ENCODE peak calls at places on chromosomes 16 and 17, in six cellular contexts. Z, W, H, C, F and P are unnamed samples.

GRCh38 chr17:68627956-68628355 is 26.8 kb upstream of the FAM20A start:
- DNase-seq in Z (no peak), W (no peak), H (no peak), C (peak; percentile 15), F (no peak), P (no peak)

GRCh38 chr17:14688134-14688533 is 387.3 kb downstream of the HS3ST3B1 start:
- DNase-seq in W (no peak), F (no peak), C (no peak), Z (no peak), H (no peak), P (no peak)

GRCh38 chr17:33575046-33575445 is 282.0 kb upstream of the ASIC2 start:
- DNase-seq in F (no peak), W (no peak), H (no peak), C (no peak), Z (no peak), P (no peak)

GRCh38 chr17:79469646-79470045 is 141.2 kb downstream of the RBFOX3 start:
- DNase-seq in W (no peak), Z (no peak), H (no peak), C (no peak), F (no peak), P (no peak)

GRCh38 chr17:58757162-58757613 is 1.5 kb downstream of the PPM1E start:
- DNase-seq in Z (no peak), W (peak; percentile 10), H (no peak), C (no peak), F (no peak), P (no peak)

GRCh38 chr16:85757341-85757822 is 6.5 kb upstream of the C16orf74 start:
- DNase-seq in F (no peak), H (no peak), C (peak; percentile 80), Z (no peak), W (no peak), P (no peak)

GRCh38 chr16:74623214-74623842 is 16.4 kb upstream of the GLG1 start:
- DNase-seq in F (no peak), Z (no peak), C (peak; percentile 11), W (peak; percentile 2), H (peak; percentile 75), P (peak; percentile 72)

GRCh38 chr17:72510454-72511016 is 389.7 kb downstream of the SOX9 start:
- DNase-seq in C (peak; percentile 61), Z (no peak), H (peak; percentile 14), F (no peak), W (no peak), P (no peak)

GRCh38 chr16:58814348-58814801 is 80.3 kb upstream of the GOT2 start:
- DNase-seq in C (peak; percentile 4), W (peak; percentile 3), Z (no peak), F (peak; percentile 32), H (peak; percentile 44), P (peak; percentile 49)

GRCh38 chr17:81860756-81861568 is 627 bp upstream of the P4HB start:
- DNase-seq in Z (peak; percentile 100), W (peak; percentile 100), F (peak; percentile 99), C (peak; percentile 100), H (peak; percentile 100), P (peak; percentile 100)

GRCh38 chr16:4270595-4270994 is 2.2 kb downstream of the TFAP4 start:
- DNase-seq in C (no peak), W (no peak), Z (no peak), H (no peak), F (no peak), P (no peak)

GRCh38 chr16:47848481-47849109 is 307.2 kb downstream of the ABCC12 start:
- DNase-seq in C (no peak), H (no peak), Z (no peak), F (no peak), W (no peak), P (no peak)